ENCODE peak calls at places on chromosomes 4 and X, in five cellular contexts. One of them, this sample, is unnamed.

GRCh38 chrX:17038681-17039161 is 92.3 kb downstream of the REPS2 start:
- DNase-seq in choroid plexus epithelial cell: peak; percentile 68
- DNase-seq in left ventricle myocardium inferior: no peak
- DNase-seq in thyroid gland: no peak
- DNase-seq in esophagus muscularis mucosa: no peak
- DNase-seq in this sample: no peak

GRCh38 chr4:158315706-158316105 is 105.4 kb downstream of the TMEM144 start:
- DNase-seq in left ventricle myocardium inferior: no peak
- DNase-seq in thyroid gland: no peak
- DNase-seq in esophagus muscularis mucosa: no peak
- DNase-seq in choroid plexus epithelial cell: peak; percentile 95
- DNase-seq in this sample: no peak

GRCh38 chr4:155552180-155552579 is 114.5 kb upstream of the GUCY1A1 start:
- DNase-seq in thyroid gland: no peak
- DNase-seq in left ventricle myocardium inferior: no peak
- DNase-seq in esophagus muscularis mucosa: no peak
- DNase-seq in choroid plexus epithelial cell: no peak
- DNase-seq in this sample: no peak

GRCh38 chr4:25441519-25442117 is 64.6 kb downstream of the ANAPC4 start:
- DNase-seq in esophagus muscularis mucosa: no peak
- DNase-seq in thyroid gland: peak; percentile 79
- DNase-seq in left ventricle myocardium inferior: peak; percentile 24
- DNase-seq in choroid plexus epithelial cell: peak; percentile 83
- DNase-seq in this sample: peak; percentile 31

GRCh38 chr4:128256539-128256938 is 31.1 kb downstream of the PGRMC2 start:
- DNase-seq in choroid plexus epithelial cell: no peak
- DNase-seq in left ventricle myocardium inferior: no peak
- DNase-seq in esophagus muscularis mucosa: no peak
- DNase-seq in thyroid gland: no peak
- DNase-seq in this sample: no peak

GRCh38 chr4:8613421-8614364 is 21.1 kb downstream of the CPZ start:
- DNase-seq in choroid plexus epithelial cell: no peak
- DNase-seq in left ventricle myocardium inferior: no peak
- DNase-seq in esophagus muscularis mucosa: no peak
- DNase-seq in thyroid gland: no peak
- DNase-seq in this sample: no peak

GRCh38 chrX:30735839-30736238 is 82.6 kb downstream of the GK start:
- DNase-seq in thyroid gland: peak; percentile 16
- DNase-seq in choroid plexus epithelial cell: peak; percentile 74
- DNase-seq in esophagus muscularis mucosa: no peak
- DNase-seq in left ventricle myocardium inferior: peak; percentile 15
- DNase-seq in this sample: peak; percentile 6

GRCh38 chr4:38387348-38387747 is 276.7 kb upstream of the KLF3 start:
- DNase-seq in left ventricle myocardium inferior: peak; percentile 47
- DNase-seq in choroid plexus epithelial cell: peak; percentile 93
- DNase-seq in esophagus muscularis mucosa: no peak
- DNase-seq in thyroid gland: peak; percentile 98
- DNase-seq in this sample: no peak

GRCh38 chr4:154186888-154187287 is 304.7 kb downstream of the DCHS2 start:
- DNase-seq in left ventricle myocardium inferior: no peak
- DNase-seq in thyroid gland: no peak
- DNase-seq in choroid plexus epithelial cell: no peak
- DNase-seq in esophagus muscularis mucosa: peak; percentile 78
- DNase-seq in this sample: no peak

GRCh38 chr4:84224522-84224921 is 274.6 kb downstream of the NKX6-1 start:
- DNase-seq in left ventricle myocardium inferior: no peak
- DNase-seq in esophagus muscularis mucosa: no peak
- DNase-seq in choroid plexus epithelial cell: no peak
- DNase-seq in thyroid gland: no peak
- DNase-seq in this sample: no peak

GRCh38 chrX:292900-293897 is 12.0 kb downstream of the PLCXD1 start:
- DNase-seq in left ventricle myocardium inferior: no peak
- DNase-seq in thyroid gland: peak; percentile 1
- DNase-seq in choroid plexus epithelial cell: no peak
- DNase-seq in esophagus muscularis mucosa: no peak
- DNase-seq in this sample: no peak

GRCh38 chrX:17519349-17519748 is 144.3 kb downstream of the NHS start:
- DNase-seq in esophagus muscularis mucosa: no peak
- DNase-seq in left ventricle myocardium inferior: peak; percentile 62
- DNase-seq in choroid plexus epithelial cell: no peak
- DNase-seq in thyroid gland: peak; percentile 5
- DNase-seq in this sample: no peak

GRCh38 chrX:153386097-153386496 is 15.1 kb downstream of the PNMA6E start:
- DNase-seq in esophagus muscularis mucosa: no peak
- DNase-seq in left ventricle myocardium inferior: no peak
- DNase-seq in thyroid gland: no peak
- DNase-seq in choroid plexus epithelial cell: no peak
- DNase-seq in this sample: no peak

GRCh38 chr4:17770845-17771244 is 10.6 kb downstream of the FAM184B start:
- DNase-seq in thyroid gland: no peak
- DNase-seq in left ventricle myocardium inferior: no peak
- DNase-seq in esophagus muscularis mucosa: peak; percentile 14
- DNase-seq in choroid plexus epithelial cell: no peak
- DNase-seq in this sample: no peak

GRCh38 chr4:97953171-97953570 is 190.1 kb downstream of the STPG2 start:
- DNase-seq in esophagus muscularis mucosa: no peak
- DNase-seq in choroid plexus epithelial cell: no peak
- DNase-seq in left ventricle myocardium inferior: no peak
- DNase-seq in thyroid gland: no peak
- DNase-seq in this sample: no peak

GRCh38 chr4:7924570-7924969 is 15.1 kb downstream of the AFAP1 start:
- DNase-seq in left ventricle myocardium inferior: no peak
- DNase-seq in choroid plexus epithelial cell: peak; percentile 27
- DNase-seq in esophagus muscularis mucosa: no peak
- DNase-seq in thyroid gland: no peak
- DNase-seq in this sample: no peak

GRCh38 chr4:173538148-173538902 is 8.3 kb upstream of the HAND2 start:
- DNase-seq in left ventricle myocardium inferior: peak; percentile 74
- DNase-seq in choroid plexus epithelial cell: no peak
- DNase-seq in esophagus muscularis mucosa: no peak
- DNase-seq in thyroid gland: no peak
- DNase-seq in this sample: no peak

GRCh38 chr4:55395529-55396304 is at the start of gene TMEM165:
- DNase-seq in left ventricle myocardium inferior: peak; percentile 92
- DNase-seq in choroid plexus epithelial cell: peak; percentile 90
- DNase-seq in esophagus muscularis mucosa: peak; percentile 96
- DNase-seq in thyroid gland: peak; percentile 94
- DNase-seq in this sample: no peak

GRCh38 chr4:74133786-74134499 is 24.0 kb upstream of the MTHFD2L start:
- DNase-seq in left ventricle myocardium inferior: peak; percentile 48
- DNase-seq in choroid plexus epithelial cell: peak; percentile 96
- DNase-seq in esophagus muscularis mucosa: no peak
- DNase-seq in thyroid gland: peak; percentile 76
- DNase-seq in this sample: no peak

GRCh38 chrX:17706676-17707075 is 30.6 kb upstream of the SCML1 start:
- DNase-seq in thyroid gland: no peak
- DNase-seq in choroid plexus epithelial cell: peak; percentile 80
- DNase-seq in esophagus muscularis mucosa: no peak
- DNase-seq in left ventricle myocardium inferior: no peak
- DNase-seq in this sample: peak; percentile 49

GRCh38 chrX:99719140-99719539 is 690.9 kb downstream of the PCDH19 start:
- DNase-seq in choroid plexus epithelial cell: no peak
- DNase-seq in left ventricle myocardium inferior: no peak
- DNase-seq in esophagus muscularis mucosa: no peak
- DNase-seq in thyroid gland: no peak
- DNase-seq in this sample: no peak
- TF ChIP-seq CTCF in choroid plexus epithelial cell: no peak
- TF ChIP-seq CTCF in left ventricle myocardium inferior: no peak
- TF ChIP-seq CTCF in esophagus muscularis mucosa: no peak
- TF ChIP-seq CTCF in thyroid gland: no peak
- TF ChIP-seq CTCF in this sample: no peak

GRCh38 chrX:1534321-1535168 is 2.4 kb downstream of the P2RY8 start:
- DNase-seq in esophagus muscularis mucosa: no peak
- DNase-seq in thyroid gland: no peak
- DNase-seq in choroid plexus epithelial cell: no peak
- DNase-seq in left ventricle myocardium inferior: no peak
- DNase-seq in this sample: no peak
- H3K4me3 ChIP-seq in esophagus muscularis mucosa: peak overlapping the region; percentile 46
- H3K4me3 ChIP-seq in thyroid gland: peak overlapping the region; percentile 16
- H3K4me3 ChIP-seq in choroid plexus epithelial cell: no peak overlapping the region
- H3K4me3 ChIP-seq in left ventricle myocardium inferior: peak overlapping the region; percentile 30
- H3K4me3 ChIP-seq in this sample: no peak overlapping the region

GRCh38 chr4:170875868-170876267 is 786.1 kb upstream of the AADAT start:
- DNase-seq in left ventricle myocardium inferior: no peak
- DNase-seq in esophagus muscularis mucosa: no peak
- DNase-seq in choroid plexus epithelial cell: peak; percentile 13
- DNase-seq in thyroid gland: no peak
- DNase-seq in this sample: no peak
- TF ChIP-seq CTCF in left ventricle myocardium inferior: no peak
- TF ChIP-seq CTCF in esophagus muscularis mucosa: no peak
- TF ChIP-seq CTCF in choroid plexus epithelial cell: peak; percentile 35
- TF ChIP-seq CTCF in thyroid gland: no peak
- TF ChIP-seq CTCF in this sample: no peak

GRCh38 chrX:40267334-40268118 is 169.8 kb upstream of the BCOR start:
- DNase-seq in thyroid gland: peak; percentile 6
- DNase-seq in choroid plexus epithelial cell: no peak
- DNase-seq in esophagus muscularis mucosa: no peak
- DNase-seq in left ventricle myocardium inferior: no peak
- DNase-seq in this sample: no peak
- H3K4me3 ChIP-seq in thyroid gland: peak overlapping the region; percentile 19
- H3K4me3 ChIP-seq in choroid plexus epithelial cell: peak overlapping the region; percentile 61
- H3K4me3 ChIP-seq in esophagus muscularis mucosa: peak overlapping the region; percentile 55
- H3K4me3 ChIP-seq in left ventricle myocardium inferior: peak overlapping the region; percentile 64
- H3K4me3 ChIP-seq in this sample: peak overlapping the region; percentile 57

DNA sequence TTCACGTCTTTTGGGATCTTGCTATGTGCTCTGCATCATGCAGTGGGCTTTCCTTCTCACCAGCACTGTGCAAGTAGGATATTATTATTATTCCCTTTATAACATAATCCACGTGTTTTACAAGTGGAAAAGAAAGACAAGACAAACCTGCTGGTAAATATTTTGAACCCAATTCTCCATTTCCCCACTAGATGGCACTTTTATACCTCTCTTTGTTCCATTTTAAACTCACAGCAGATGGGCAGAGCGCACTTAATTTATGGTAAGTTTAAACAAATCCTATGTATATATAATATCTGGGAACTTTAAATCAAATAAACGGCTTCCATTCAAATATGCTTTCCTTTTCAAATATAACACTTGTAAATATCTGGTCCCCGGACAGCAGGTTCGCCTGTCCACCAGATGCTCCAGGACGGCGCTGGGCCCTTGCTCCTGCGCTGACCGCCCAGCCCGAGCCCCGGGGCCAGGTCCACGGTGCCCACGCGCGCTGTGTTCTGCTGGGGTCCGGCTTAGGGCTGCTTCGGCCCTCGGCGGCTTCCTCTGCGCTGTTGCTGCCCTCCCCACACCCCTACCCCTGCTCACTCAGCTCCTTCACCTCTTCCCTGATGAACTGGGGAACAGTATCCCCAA is 31.1 kb downstream of the F11 start:
- DNase-seq in choroid plexus epithelial cell: peak; percentile 85
- DNase-seq in thyroid gland: no peak
- DNase-seq in esophagus muscularis mucosa: no peak
- DNase-seq in left ventricle myocardium inferior: no peak
- DNase-seq in this sample: peak; percentile 20
- TF ChIP-seq CTCF in choroid plexus epithelial cell: peak; percentile 65
- TF ChIP-seq CTCF in thyroid gland: peak; percentile 71
- TF ChIP-seq CTCF in esophagus muscularis mucosa: peak; percentile 71
- TF ChIP-seq CTCF in left ventricle myocardium inferior: peak; percentile 73
- TF ChIP-seq CTCF in this sample: peak; percentile 68

GRCh38 chrX:13750204-13750603 is 15.7 kb downstream of the OFD1 start:
- DNase-seq in choroid plexus epithelial cell: peak; percentile 56
- DNase-seq in esophagus muscularis mucosa: no peak
- DNase-seq in left ventricle myocardium inferior: no peak
- DNase-seq in thyroid gland: peak; percentile 13
- DNase-seq in this sample: no peak

GRCh38 chrX:13750812-13751211 is 16.3 kb downstream of the OFD1 start:
- DNase-seq in thyroid gland: no peak
- DNase-seq in esophagus muscularis mucosa: no peak
- DNase-seq in left ventricle myocardium inferior: no peak
- DNase-seq in choroid plexus epithelial cell: no peak
- DNase-seq in this sample: no peak

GRCh38 chrX:13754765-13755164 is 20.2 kb downstream of the OFD1 start:
- DNase-seq in esophagus muscularis mucosa: no peak
- DNase-seq in choroid plexus epithelial cell: no peak
- DNase-seq in left ventricle myocardium inferior: no peak
- DNase-seq in thyroid gland: no peak
- DNase-seq in this sample: no peak

GRCh38 chrX:13752646-13753045 is 18.1 kb downstream of the OFD1 start:
- DNase-seq in left ventricle myocardium inferior: no peak
- DNase-seq in thyroid gland: no peak
- DNase-seq in choroid plexus epithelial cell: no peak
- DNase-seq in esophagus muscularis mucosa: no peak
- DNase-seq in this sample: no peak

DNA sequence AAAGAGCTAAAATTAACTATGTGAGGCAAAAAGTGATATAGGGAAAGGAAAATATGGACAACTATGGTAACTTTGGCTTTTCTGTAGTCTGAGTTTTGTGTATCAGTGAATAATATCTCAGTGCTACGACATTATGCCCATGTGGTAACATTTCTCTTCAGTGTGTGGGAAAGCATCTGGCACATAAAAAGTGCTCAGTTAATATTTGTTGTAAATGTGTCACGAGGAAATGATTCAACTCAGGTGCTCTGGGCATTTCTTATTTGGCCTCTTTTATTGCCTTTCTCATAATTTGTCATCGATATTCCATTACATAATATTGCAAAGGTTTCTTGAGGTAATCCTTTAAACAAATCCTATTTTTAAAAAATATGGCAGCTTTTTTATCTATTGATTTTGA is 17.6 kb downstream of the OFD1 start:
- DNase-seq in choroid plexus epithelial cell: no peak
- DNase-seq in left ventricle myocardium inferior: no peak
- DNase-seq in esophagus muscularis mucosa: no peak
- DNase-seq in thyroid gland: no peak
- DNase-seq in this sample: no peak
- H3K4me3 ChIP-seq in choroid plexus epithelial cell: no peak overlapping the region
- H3K4me3 ChIP-seq in left ventricle myocardium inferior: no peak overlapping the region
- H3K4me3 ChIP-seq in esophagus muscularis mucosa: no peak overlapping the region
- H3K4me3 ChIP-seq in thyroid gland: no peak overlapping the region
- H3K4me3 ChIP-seq in this sample: no peak overlapping the region

GRCh38 chrX:78124304-78124703 is 15.1 kb downstream of the TAF9B start:
- DNase-seq in thyroid gland: no peak
- DNase-seq in choroid plexus epithelial cell: peak; percentile 34
- DNase-seq in esophagus muscularis mucosa: no peak
- DNase-seq in left ventricle myocardium inferior: no peak
- DNase-seq in this sample: no peak
- TF ChIP-seq CTCF in thyroid gland: no peak
- TF ChIP-seq CTCF in choroid plexus epithelial cell: peak; percentile 51
- TF ChIP-seq CTCF in esophagus muscularis mucosa: peak; percentile 7
- TF ChIP-seq CTCF in left ventricle myocardium inferior: no peak
- TF ChIP-seq CTCF in this sample: peak; percentile 40

GRCh38 chrX:130523460-130524394 is 121.9 kb downstream of the RBMX2 start:
- DNase-seq in choroid plexus epithelial cell: peak; percentile 3
- DNase-seq in left ventricle myocardium inferior: peak; percentile 29
- DNase-seq in esophagus muscularis mucosa: no peak
- DNase-seq in thyroid gland: peak; percentile 50
- DNase-seq in this sample: no peak
- H3K4me3 ChIP-seq in choroid plexus epithelial cell: peak overlapping the region; percentile 45
- H3K4me3 ChIP-seq in left ventricle myocardium inferior: peak overlapping the region; percentile 58
- H3K4me3 ChIP-seq in esophagus muscularis mucosa: peak overlapping the region; percentile 49
- H3K4me3 ChIP-seq in thyroid gland: peak overlapping the region; percentile 3
- H3K4me3 ChIP-seq in this sample: peak overlapping the region; percentile 57